ENCODE peak calls at places on chromosomes 1 and 21, in ten cellular contexts. Z, Y, E, U, W, O, J, Q, C and D are unnamed samples.

GRCh38 chr1:53606197-53607095 is 132.5 kb downstream of the GLIS1 start:
- DNase-seq in Z (no peak), Y (no peak), E (peak; percentile 3), U (no peak), W (no peak), O (no peak), J (peak; percentile 25), Q (no peak), C (peak; percentile 57), D (peak; percentile 29)

GRCh38 chr1:216721878-216722277 is 1.4 kb downstream of the ESRRG start:
- DNase-seq in Z (no peak), Y (no peak), E (no peak), U (no peak), W (no peak), O (no peak), J (no peak), Q (no peak), C (no peak), D (no peak)

GRCh38 chr1:208374391-208374941 is 130.3 kb upstream of the PLXNA2 start:
- DNase-seq in Z (no peak), Y (no peak), E (no peak), U (no peak), W (no peak), O (no peak), J (no peak), Q (no peak), C (no peak), D (no peak)

GRCh38 chr1:50783286-50783685 is 176.8 kb downstream of the FAF1 start:
- DNase-seq in Z (no peak), Y (no peak), E (no peak), U (no peak), W (no peak), O (no peak), J (no peak), Q (no peak), C (no peak), D (no peak)

GRCh38 chr1:212920895-212921294 is 29.4 kb upstream of the VASH2 start:
- DNase-seq in Z (no peak), Y (no peak), E (no peak), U (no peak), W (no peak), O (no peak), J (no peak), Q (no peak), C (peak; percentile 53), D (no peak)

GRCh38 chr1:222618880-222619321 is 1.0 kb downstream of the MIA3 start:
- DNase-seq in Z (no peak), Y (no peak), E (no peak), U (no peak), W (no peak), O (no peak), J (peak; percentile 51), Q (peak; percentile 18), C (peak; percentile 57), D (no peak)

GRCh38 chr1:246682231-246682895 is 41.8 kb upstream of the SCCPDH start:
- DNase-seq in Z (no peak), Y (no peak), E (no peak), U (no peak), W (no peak), O (no peak), J (no peak), Q (no peak), C (no peak), D (no peak)

GRCh38 chr1:93235261-93235660 is 54.7 kb downstream of the CCDC18 start:
- DNase-seq in Z (no peak), Y (no peak), E (no peak), U (no peak), W (no peak), O (no peak), J (no peak), Q (no peak), C (no peak), D (no peak)

GRCh38 chr1:8015036-8015808 is 10.9 kb downstream of the ERRFI1 start:
- DNase-seq in Z (no peak), Y (no peak), E (peak; percentile 74), U (no peak), W (no peak), O (no peak), J (peak; percentile 60), Q (no peak), C (peak; percentile 84), D (no peak)

GRCh38 chr1:243597383-243597782 is 252.7 kb downstream of the AKT3 start:
- DNase-seq in Z (no peak), Y (no peak), E (no peak), U (no peak), W (no peak), O (no peak), J (no peak), Q (no peak), C (no peak), D (no peak)

GRCh38 chr1:243495442-243496172 is 239.8 kb downstream of the SDCCAG8 start:
- DNase-seq in Z (no peak), Y (no peak), E (no peak), U (peak; percentile 71), W (peak; percentile 64), O (no peak), J (no peak), Q (no peak), C (no peak), D (no peak)

GRCh38 chr1:204961765-204962419 is 81.1 kb upstream of the CNTN2 start:
- DNase-seq in Z (no peak), Y (no peak), E (no peak), U (no peak), W (no peak), O (no peak), J (no peak), Q (peak; percentile 33), C (peak; percentile 32), D (no peak)

GRCh38 chr21:37032877-37033471 is 26.5 kb downstream of the RIPPLY3 start:
- DNase-seq in Z (no peak), Y (no peak), E (no peak), U (no peak), W (no peak), O (no peak), J (peak; percentile 57), Q (no peak), C (no peak), D (no peak)

GRCh38 chr1:56123421-56123820 is 455.9 kb downstream of the PLPP3 start:
- DNase-seq in Z (no peak), Y (no peak), E (no peak), U (no peak), W (no peak), O (no peak), J (no peak), Q (no peak), C (no peak), D (no peak)

GRCh38 chr1:212485895-212486590 is 53.3 kb downstream of the NENF start:
- DNase-seq in Z (no peak), Y (peak; percentile 79), E (no peak), U (no peak), W (no peak), O (no peak), J (peak; percentile 86), Q (no peak), C (peak; percentile 62), D (peak; percentile 89)

DNA sequence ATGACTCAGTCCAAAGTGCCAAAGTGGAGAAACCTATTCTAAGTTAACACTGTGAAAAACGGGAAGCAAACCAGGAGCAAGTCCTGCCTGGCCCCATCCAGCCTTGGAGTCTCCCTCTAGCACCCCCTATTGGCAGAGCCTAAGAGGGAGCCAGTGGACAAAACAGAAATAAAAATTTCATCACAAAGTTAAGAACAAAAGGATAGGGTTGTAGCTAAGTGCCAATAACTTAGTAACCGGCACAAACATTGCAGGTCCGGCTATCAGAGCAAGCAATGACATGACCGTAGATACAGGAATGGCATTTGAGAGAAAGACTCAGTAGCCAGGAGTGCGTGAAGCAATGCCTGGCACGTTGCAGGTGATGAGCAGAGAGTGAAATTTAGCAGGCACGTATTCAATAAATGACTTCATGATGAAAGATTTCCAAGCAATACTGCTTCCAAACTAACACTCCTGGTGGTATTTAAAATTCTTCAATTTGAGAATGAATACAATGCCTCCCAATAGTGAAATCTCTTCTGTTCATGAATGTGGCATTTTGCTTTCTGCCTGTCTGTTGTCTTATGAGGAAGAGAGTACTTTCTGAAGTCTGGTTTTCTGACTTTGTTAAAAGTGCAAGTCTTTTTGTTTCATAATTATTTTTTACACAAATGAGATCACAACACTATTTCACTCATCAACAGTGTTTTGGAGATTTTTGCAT is 391.0 kb downstream of the OMA1 start:
- DNase-seq in Z (no peak), Y (no peak), E (no peak), U (peak; percentile 63), W (no peak), O (no peak), J (no peak), Q (peak; percentile 38), C (peak; percentile 87), D (no peak)
- TF ChIP-seq CTCF in Z (no peak), Y (no peak), E (no peak), U (peak; percentile 34), W (no peak), O (no peak), J (no peak), Q (peak; percentile 72), C (peak; percentile 98), D (peak; percentile 37)

GRCh38 chr1:2544875-2545638 is 11.1 kb upstream of the TNFRSF14 start:
- DNase-seq in Z (no peak), Y (no peak), E (no peak), U (no peak), W (no peak), O (no peak), J (no peak), Q (no peak), C (no peak), D (no peak)
- H3K4me1 ChIP-seq in Z (peaks cover 14% of the 10 kb centered on the region), Y (peaks cover 16% of the 10 kb centered on the region), E (peaks cover 29% of the 10 kb centered on the region), U (no peaks in the 10 kb centered on the region), W (peaks cover 69% of the 10 kb centered on the region), O (peaks cover 47% of the 10 kb centered on the region), J (peaks cover 23% of the 10 kb centered on the region), Q (peaks cover 97% of the 10 kb centered on the region), C (peaks cover 16% of the 10 kb centered on the region), D (peaks cover 70% of the 10 kb centered on the region)

DNA sequence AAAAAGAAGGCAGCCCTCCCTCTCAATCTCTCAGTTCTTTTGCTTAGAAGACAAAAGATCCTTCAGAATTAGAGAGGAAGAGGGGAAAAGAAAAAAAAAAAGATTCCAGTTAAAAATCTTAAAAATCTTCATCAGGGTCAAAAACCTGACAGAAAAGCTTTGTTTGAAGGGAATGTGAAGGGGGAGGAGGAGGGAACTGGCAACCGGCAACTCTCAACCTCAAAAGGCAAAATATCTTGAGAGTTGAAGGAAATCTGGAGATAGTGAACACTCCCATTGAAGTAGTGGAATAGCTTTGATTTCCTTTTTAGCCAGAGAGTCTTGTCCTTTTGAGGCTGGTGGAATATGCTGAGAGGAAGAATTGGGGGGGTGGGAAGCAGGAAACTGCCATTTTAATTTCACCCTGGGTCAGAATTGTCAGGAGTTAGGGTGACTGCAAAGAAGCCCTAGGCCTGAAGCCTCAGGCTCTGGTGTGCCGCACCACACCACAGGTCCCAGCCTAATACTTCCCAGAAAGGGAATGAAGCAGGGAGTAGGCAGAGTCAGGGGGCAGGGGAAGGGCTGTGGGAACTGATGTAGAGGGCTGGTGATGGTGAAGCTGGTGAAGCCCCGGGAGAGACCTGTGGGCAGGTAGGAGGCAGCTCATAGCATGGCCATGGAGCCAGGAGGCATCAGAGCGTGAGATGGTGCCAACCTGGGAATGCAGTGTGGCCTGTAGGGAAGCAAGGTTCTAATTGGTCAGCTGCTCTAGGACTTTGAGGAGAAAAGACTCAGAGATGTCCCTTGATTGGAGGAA is 24.6 kb downstream of the KIRREL1 start:
- DNase-seq in Z (no peak), Y (no peak), E (no peak), U (no peak), W (no peak), O (no peak), J (no peak), Q (no peak), C (peak; percentile 52), D (no peak)
- H3K27ac ChIP-seq in Z (peak overlapping the region; percentile 65), Y (peak overlapping the region; percentile 91), E (peak overlapping the region; percentile 93), U (peak overlapping the region; percentile 39), W (peak overlapping the region; percentile 88), O (no peak overlapping the region), J (peak overlapping the region; percentile 84), Q (peak overlapping the region; percentile 89), C (peak overlapping the region; percentile 82), D (peak overlapping the region; percentile 81)

GRCh38 chr1:41779350-41779749 is 139.4 kb downstream of the HIVEP3 start:
- DNase-seq in Z (no peak), Y (no peak), E (no peak), U (no peak), W (no peak), O (no peak), J (no peak), Q (no peak), C (no peak), D (no peak)
- TF ChIP-seq CTCF in Z (no peak), Y (no peak), E (no peak), U (no peak), W (no peak), O (no peak), J (no peak), Q (peak; percentile 24), C (peak; percentile 29), D (no peak)